ENCODE peak calls at places on chromosome 1, in ten cellular contexts. One of them, this sample, is unnamed.

GRCh38 chr1:174999926-175000696 is at the start of gene CACYBP:
- DNase-seq in endodermal cell: no peak
- DNase-seq in Caco-2: no peak
- DNase-seq in DND-41: no peak
- DNase-seq in left ventricle myocardium inferior: no peak
- DNase-seq in AG04450: no peak
- DNase-seq in glutamatergic neuron: peak; percentile 60
- DNase-seq in ovary: no peak
- DNase-seq in HFFc6: peak; percentile 23
- DNase-seq in A549: peak; percentile 21
- DNase-seq in this sample: no peak

GRCh38 chr1:28329395-28330153 is 734 bp downstream of the MED18 start:
- DNase-seq in A549: peak; percentile 30
- DNase-seq in endodermal cell: peak; percentile 83
- DNase-seq in AG04450: no peak
- DNase-seq in Caco-2: peak; percentile 16
- DNase-seq in HFFc6: peak; percentile 25
- DNase-seq in DND-41: no peak
- DNase-seq in glutamatergic neuron: peak; percentile 21
- DNase-seq in ovary: peak; percentile 34
- DNase-seq in left ventricle myocardium inferior: no peak
- DNase-seq in this sample: no peak

GRCh38 chr1:61082336-61083013 is at the start of gene NFIA:
- DNase-seq in A549: peak; percentile 86
- DNase-seq in glutamatergic neuron: peak; percentile 48
- DNase-seq in HFFc6: peak; percentile 51
- DNase-seq in ovary: peak; percentile 46
- DNase-seq in AG04450: no peak
- DNase-seq in DND-41: no peak
- DNase-seq in left ventricle myocardium inferior: peak; percentile 54
- DNase-seq in Caco-2: peak; percentile 47
- DNase-seq in endodermal cell: peak; percentile 78
- DNase-seq in this sample: no peak

GRCh38 chr1:102174259-102174863 is 177.6 kb upstream of the OLFM3 start:
- DNase-seq in AG04450: no peak
- DNase-seq in left ventricle myocardium inferior: no peak
- DNase-seq in glutamatergic neuron: no peak
- DNase-seq in ovary: no peak
- DNase-seq in A549: peak; percentile 4
- DNase-seq in HFFc6: no peak
- DNase-seq in Caco-2: peak; percentile 38
- DNase-seq in endodermal cell: peak; percentile 83
- DNase-seq in DND-41: peak; percentile 20
- DNase-seq in this sample: no peak

GRCh38 chr1:22619252-22619651 is 17.2 kb upstream of the C1QA start:
- DNase-seq in ovary: no peak
- DNase-seq in HFFc6: no peak
- DNase-seq in endodermal cell: no peak
- DNase-seq in A549: no peak
- DNase-seq in left ventricle myocardium inferior: no peak
- DNase-seq in Caco-2: no peak
- DNase-seq in DND-41: no peak
- DNase-seq in glutamatergic neuron: no peak
- DNase-seq in AG04450: no peak
- DNase-seq in this sample: no peak

GRCh38 chr1:40646385-40646784 is 19.1 kb downstream of the RIMS3 start:
- DNase-seq in Caco-2: no peak
- DNase-seq in AG04450: no peak
- DNase-seq in endodermal cell: no peak
- DNase-seq in glutamatergic neuron: no peak
- DNase-seq in left ventricle myocardium inferior: no peak
- DNase-seq in A549: no peak
- DNase-seq in DND-41: no peak
- DNase-seq in HFFc6: no peak
- DNase-seq in ovary: no peak
- DNase-seq in this sample: no peak

GRCh38 chr1:56097713-56098112 is 481.6 kb downstream of the PLPP3 start:
- DNase-seq in HFFc6: no peak
- DNase-seq in glutamatergic neuron: no peak
- DNase-seq in A549: no peak
- DNase-seq in ovary: no peak
- DNase-seq in endodermal cell: no peak
- DNase-seq in Caco-2: no peak
- DNase-seq in left ventricle myocardium inferior: no peak
- DNase-seq in AG04450: no peak
- DNase-seq in DND-41: no peak
- DNase-seq in this sample: no peak

GRCh38 chr1:110718452-110718851 is 43.7 kb upstream of the KCNA3 start:
- DNase-seq in DND-41: no peak
- DNase-seq in A549: no peak
- DNase-seq in left ventricle myocardium inferior: peak; percentile 62
- DNase-seq in Caco-2: no peak
- DNase-seq in ovary: no peak
- DNase-seq in AG04450: no peak
- DNase-seq in glutamatergic neuron: no peak
- DNase-seq in endodermal cell: no peak
- DNase-seq in HFFc6: no peak
- DNase-seq in this sample: no peak

GRCh38 chr1:15627343-15627988 is 10.2 kb downstream of the DDI2 start:
- DNase-seq in ovary: no peak
- DNase-seq in endodermal cell: no peak
- DNase-seq in left ventricle myocardium inferior: no peak
- DNase-seq in HFFc6: no peak
- DNase-seq in DND-41: no peak
- DNase-seq in A549: no peak
- DNase-seq in AG04450: no peak
- DNase-seq in glutamatergic neuron: no peak
- DNase-seq in Caco-2: no peak
- DNase-seq in this sample: no peak

GRCh38 chr1:29120955-29121485 is 2.7 kb downstream of the TMEM200B start:
- DNase-seq in AG04450: no peak
- DNase-seq in Caco-2: no peak
- DNase-seq in A549: peak; percentile 56
- DNase-seq in ovary: peak; percentile 54
- DNase-seq in left ventricle myocardium inferior: peak; percentile 20
- DNase-seq in HFFc6: no peak
- DNase-seq in DND-41: no peak
- DNase-seq in endodermal cell: peak; percentile 94
- DNase-seq in glutamatergic neuron: peak; percentile 80
- DNase-seq in this sample: no peak

GRCh38 chr1:47523812-47524170 is 85.9 kb downstream of the FOXD2 start:
- DNase-seq in glutamatergic neuron: no peak
- DNase-seq in ovary: no peak
- DNase-seq in A549: no peak
- DNase-seq in DND-41: no peak
- DNase-seq in Caco-2: no peak
- DNase-seq in HFFc6: no peak
- DNase-seq in AG04450: no peak
- DNase-seq in left ventricle myocardium inferior: no peak
- DNase-seq in endodermal cell: peak; percentile 81
- DNase-seq in this sample: no peak

GRCh38 chr1:229854620-229855019 is 212.4 kb upstream of the GALNT2 start:
- DNase-seq in left ventricle myocardium inferior: no peak
- DNase-seq in Caco-2: no peak
- DNase-seq in ovary: no peak
- DNase-seq in endodermal cell: no peak
- DNase-seq in AG04450: no peak
- DNase-seq in HFFc6: no peak
- DNase-seq in DND-41: no peak
- DNase-seq in A549: no peak
- DNase-seq in glutamatergic neuron: no peak
- DNase-seq in this sample: no peak

GRCh38 chr1:119364640-119365039 is 3.9 kb upstream of the HAO2 start:
- DNase-seq in glutamatergic neuron: no peak
- DNase-seq in DND-41: no peak
- DNase-seq in endodermal cell: no peak
- DNase-seq in HFFc6: no peak
- DNase-seq in ovary: no peak
- DNase-seq in left ventricle myocardium inferior: no peak
- DNase-seq in A549: no peak
- DNase-seq in Caco-2: no peak
- DNase-seq in AG04450: no peak
- DNase-seq in this sample: no peak

GRCh38 chr1:153483776-153484175 is 23.3 kb upstream of the S100A7 start:
- DNase-seq in glutamatergic neuron: no peak
- DNase-seq in endodermal cell: peak; percentile 64
- DNase-seq in left ventricle myocardium inferior: no peak
- DNase-seq in ovary: no peak
- DNase-seq in AG04450: no peak
- DNase-seq in HFFc6: no peak
- DNase-seq in DND-41: no peak
- DNase-seq in Caco-2: peak; percentile 31
- DNase-seq in A549: no peak
- DNase-seq in this sample: no peak

GRCh38 chr1:94705755-94706154 is 114.4 kb upstream of the SLC44A3 start:
- DNase-seq in AG04450: no peak
- DNase-seq in Caco-2: no peak
- DNase-seq in left ventricle myocardium inferior: no peak
- DNase-seq in ovary: no peak
- DNase-seq in HFFc6: no peak
- DNase-seq in DND-41: no peak
- DNase-seq in endodermal cell: no peak
- DNase-seq in A549: no peak
- DNase-seq in glutamatergic neuron: no peak
- DNase-seq in this sample: no peak

DNA sequence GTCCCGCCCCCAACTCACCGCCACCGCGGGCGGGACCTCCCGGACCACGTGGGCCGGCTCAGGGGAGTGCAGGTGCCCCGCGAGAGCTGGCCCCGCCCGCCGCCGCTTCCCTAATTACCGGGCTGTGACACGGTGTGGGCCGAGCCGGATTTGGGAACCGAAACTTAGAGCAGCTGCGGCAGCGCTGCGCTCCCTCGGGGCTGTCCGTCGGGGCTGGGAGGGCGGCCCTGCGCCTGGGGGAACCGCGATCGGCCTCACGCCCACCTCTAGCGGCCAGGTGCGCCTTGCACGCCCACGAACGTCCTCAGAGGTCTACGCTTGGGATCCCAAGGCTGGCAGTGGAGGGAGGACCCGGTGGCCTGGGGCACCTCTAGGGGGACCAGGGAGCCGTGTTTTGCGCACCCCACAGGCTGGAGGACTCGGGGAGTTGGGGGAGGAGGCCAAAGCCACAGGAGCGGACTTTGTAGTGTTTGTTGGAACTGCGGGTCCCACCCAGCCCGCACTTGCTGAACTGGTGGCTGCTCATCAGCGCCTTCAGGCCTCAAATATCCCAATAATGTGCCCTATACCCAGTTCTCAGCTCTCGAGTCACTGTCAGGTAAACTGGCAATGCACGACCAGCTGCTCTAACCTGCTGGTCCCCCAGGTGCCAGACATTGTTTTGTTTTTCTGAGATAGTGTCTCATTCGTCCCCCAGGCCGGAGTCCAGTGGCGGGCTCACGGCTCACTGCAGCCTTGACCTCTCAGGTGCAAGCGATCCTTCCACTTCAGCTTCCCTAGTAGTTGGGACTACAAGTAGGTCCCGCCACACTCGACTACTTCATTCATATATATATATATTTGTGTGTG is 781 bp upstream of the NADK start:
- DNase-seq in HFFc6: no peak
- DNase-seq in glutamatergic neuron: peak; percentile 51
- DNase-seq in endodermal cell: peak; percentile 95
- DNase-seq in A549: no peak
- DNase-seq in Caco-2: peak; percentile 91
- DNase-seq in ovary: peak; percentile 37
- DNase-seq in left ventricle myocardium inferior: peak; percentile 80
- DNase-seq in DND-41: peak; percentile 80
- DNase-seq in AG04450: no peak
- DNase-seq in this sample: peak; percentile 44
- TF ChIP-seq CTCF in HFFc6: peak; percentile 44
- TF ChIP-seq CTCF in glutamatergic neuron: no peak
- TF ChIP-seq CTCF in endodermal cell: peak; percentile 71
- TF ChIP-seq CTCF in A549: peak; percentile 6
- TF ChIP-seq CTCF in Caco-2: peak; percentile 26
- TF ChIP-seq CTCF in ovary: no peak
- TF ChIP-seq CTCF in left ventricle myocardium inferior: peak; percentile 15
- TF ChIP-seq CTCF in DND-41: peak; percentile 48
- TF ChIP-seq CTCF in AG04450: no peak
- TF ChIP-seq CTCF in this sample: peak; percentile 24

GRCh38 chr1:202957733-202958543 is at the start of gene ADIPOR1:
- DNase-seq in HFFc6: peak; percentile 78
- DNase-seq in DND-41: peak; percentile 89
- DNase-seq in AG04450: no peak
- DNase-seq in endodermal cell: peak; percentile 98
- DNase-seq in A549: peak; percentile 83
- DNase-seq in Caco-2: peak; percentile 95
- DNase-seq in ovary: peak; percentile 88
- DNase-seq in left ventricle myocardium inferior: peak; percentile 92
- DNase-seq in glutamatergic neuron: peak; percentile 92
- DNase-seq in this sample: peak; percentile 53
- TF ChIP-seq CTCF in HFFc6: peak; percentile 66
- TF ChIP-seq CTCF in DND-41: no peak
- TF ChIP-seq CTCF in AG04450: no peak
- TF ChIP-seq CTCF in endodermal cell: peak; percentile 40
- TF ChIP-seq CTCF in A549: no peak
- TF ChIP-seq CTCF in Caco-2: peak; percentile 31
- TF ChIP-seq CTCF in ovary: no peak
- TF ChIP-seq CTCF in left ventricle myocardium inferior: peak; percentile 38
- TF ChIP-seq CTCF in glutamatergic neuron: peak; percentile 41
- TF ChIP-seq CTCF in this sample: no peak

GRCh38 chr1:219220945-219221344 is 47.3 kb downstream of the LYPLAL1 start:
- DNase-seq in left ventricle myocardium inferior: no peak
- DNase-seq in glutamatergic neuron: no peak
- DNase-seq in HFFc6: no peak
- DNase-seq in A549: peak; percentile 20
- DNase-seq in AG04450: no peak
- DNase-seq in ovary: no peak
- DNase-seq in Caco-2: no peak
- DNase-seq in DND-41: no peak
- DNase-seq in endodermal cell: no peak
- DNase-seq in this sample: no peak
- TF ChIP-seq CTCF in left ventricle myocardium inferior: peak; percentile 40
- TF ChIP-seq CTCF in glutamatergic neuron: no peak
- TF ChIP-seq CTCF in HFFc6: peak; percentile 19
- TF ChIP-seq CTCF in A549: no peak
- TF ChIP-seq CTCF in AG04450: no peak
- TF ChIP-seq CTCF in ovary: no peak
- TF ChIP-seq CTCF in Caco-2: no peak
- TF ChIP-seq CTCF in DND-41: no peak
- TF ChIP-seq CTCF in endodermal cell: no peak
- TF ChIP-seq CTCF in this sample: no peak

DNA sequence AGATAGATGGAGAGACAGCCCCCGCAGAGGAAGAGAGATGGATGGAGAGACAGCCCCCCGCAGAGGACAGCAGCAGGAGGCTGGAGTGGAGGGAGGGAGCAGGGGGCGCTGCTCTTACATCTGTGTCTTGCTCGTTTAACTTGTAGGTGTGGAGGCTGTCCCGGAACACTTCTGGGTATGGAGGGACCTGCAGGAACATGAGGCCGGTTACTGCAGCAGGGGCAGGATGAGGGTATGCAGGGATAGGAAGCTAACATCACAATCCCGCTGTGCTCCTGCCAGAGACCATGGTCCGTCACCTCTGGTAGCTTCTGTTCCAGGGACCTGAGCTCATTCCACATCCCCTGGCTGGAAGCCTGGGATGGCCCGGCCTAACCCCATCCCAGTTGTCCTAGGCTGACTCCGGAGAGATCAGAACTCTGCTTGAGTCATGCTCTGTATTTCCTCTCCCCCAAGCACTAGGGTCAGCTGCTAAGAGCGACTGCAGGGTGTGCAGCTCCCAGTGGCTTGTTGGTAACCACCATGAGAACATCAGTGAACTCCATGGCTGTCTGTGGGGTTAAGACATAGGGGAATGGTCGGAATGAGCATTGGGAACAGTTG is 36.7 kb upstream of the GOLT1A start:
- DNase-seq in Caco-2: no peak
- DNase-seq in ovary: no peak
- DNase-seq in endodermal cell: no peak
- DNase-seq in DND-41: no peak
- DNase-seq in glutamatergic neuron: no peak
- DNase-seq in A549: no peak
- DNase-seq in AG04450: no peak
- DNase-seq in left ventricle myocardium inferior: no peak
- DNase-seq in HFFc6: no peak
- DNase-seq in this sample: no peak
- TF ChIP-seq CTCF in Caco-2: no peak
- TF ChIP-seq CTCF in ovary: no peak
- TF ChIP-seq CTCF in endodermal cell: no peak
- TF ChIP-seq CTCF in DND-41: no peak
- TF ChIP-seq CTCF in glutamatergic neuron: no peak
- TF ChIP-seq CTCF in A549: no peak
- TF ChIP-seq CTCF in AG04450: no peak
- TF ChIP-seq CTCF in left ventricle myocardium inferior: no peak
- TF ChIP-seq CTCF in HFFc6: no peak
- TF ChIP-seq CTCF in this sample: no peak

This sample was measured in LNCaP clone FGC.